ENCODE peak calls at places on chromosomes 7 and 10, in six cellular contexts. U, J, L, Z, Q and P are unnamed samples.
A peak's percentile ranks its signal among the peaks of the same experiment; 100 is the strongest.

GRCh38 chr7:141300816-141301215 is 227.0 kb downstream of the TMEM178B start:
- DNase-seq in U (no peak), J (no peak), L (no peak), Z (no peak), Q (no peak), P (no peak)

GRCh38 chr10:62850646-62851045 is 34.5 kb upstream of the EGR2 start:
- DNase-seq in U (no peak), J (no peak), L (no peak), Z (no peak), Q (no peak), P (no peak)

GRCh38 chr10:103232772-103233488 is 12.8 kb upstream of the RPEL1 start:
- DNase-seq in U (no peak), J (no peak), L (no peak), Z (peak; percentile 88), Q (no peak), P (no peak)

GRCh38 chr10:50421026-50421719 is 169.9 kb upstream of the ASAH2 start:
- DNase-seq in U (peak; percentile 72), J (peak; percentile 44), L (peak; percentile 48), Z (peak; percentile 55), Q (no peak), P (no peak)

GRCh38 chr7:78018541-78019456 is 220.2 kb downstream of the PHTF2 start:
- DNase-seq in U (no peak), J (peak; percentile 52), L (no peak), Z (no peak), Q (no peak), P (no peak)

GRCh38 chr7:44986218-44987053 is 7.6 kb upstream of the MYO1G start:
- DNase-seq in U (peak; percentile 84), J (peak; percentile 98), L (peak; percentile 85), Z (no peak), Q (peak; percentile 83), P (peak; percentile 100)

GRCh38 chr10:132539431-132539839 is 1.8 kb downstream of the INPP5A start:
- DNase-seq in U (no peak), J (no peak), L (no peak), Z (no peak), Q (no peak), P (no peak)

GRCh38 chr7:19405546-19405945 is 260.3 kb upstream of the FERD3L start:
- DNase-seq in U (no peak), J (no peak), L (no peak), Z (no peak), Q (no peak), P (no peak)

GRCh38 chr10:26556756-26557640 is 118.9 kb downstream of the APBB1IP start:
- DNase-seq in U (no peak), J (peak; percentile 61), L (peak; percentile 24), Z (peak; percentile 34), Q (no peak), P (peak; percentile 57)

GRCh38 chr10:129961274-129961839 is 2.7 kb downstream of the EBF3 start:
- DNase-seq in U (no peak), J (no peak), L (no peak), Z (no peak), Q (no peak), P (no peak)

GRCh38 chr7:123755345-123755744 is 6.5 kb upstream of the WASL start:
- DNase-seq in U (no peak), J (no peak), L (no peak), Z (no peak), Q (no peak), P (no peak)

GRCh38 chr10:58782876-58783859 is 270.5 kb downstream of the BICC1 start:
- DNase-seq in U (no peak), J (no peak), L (no peak), Z (no peak), Q (no peak), P (no peak)

GRCh38 chr10:4315529-4315928 is 510.5 kb upstream of the AKR1E2 start:
- DNase-seq in U (no peak), J (no peak), L (no peak), Z (no peak), Q (no peak), P (no peak)

GRCh38 chr7:151429555-151430331 is 10.2 kb downstream of the CRYGN start:
- DNase-seq in U (peak; percentile 17), J (no peak), L (no peak), Z (no peak), Q (no peak), P (no peak)

GRCh38 chr7:71787513-71787912 is 624.6 kb downstream of the CALN1 start:
- DNase-seq in U (no peak), J (no peak), L (no peak), Z (no peak), Q (no peak), P (no peak)

GRCh38 chr10:44264244-44264643 is 120.7 kb downstream of the CXCL12 start:
- DNase-seq in U (peak; percentile 35), J (no peak), L (no peak), Z (no peak), Q (no peak), P (no peak)

GRCh38 chr7:17133977-17134376 is 164.5 kb upstream of the AHR start:
- DNase-seq in U (no peak), J (no peak), L (no peak), Z (no peak), Q (no peak), P (no peak)

GRCh38 chr7:96034940-96035727 is 262.8 kb downstream of the DYNC1I1 start:
- DNase-seq in U (no peak), J (no peak), L (no peak), Z (no peak), Q (no peak), P (no peak)

GRCh38 chr7:90629306-90629918 is 33.3 kb downstream of the CDK14 start:
- DNase-seq in U (peak; percentile 45), J (peak; percentile 68), L (no peak), Z (peak; percentile 46), Q (no peak), P (peak; percentile 50)

GRCh38 chr7:3916146-3916545 is 615.1 kb downstream of the SDK1 start:
- DNase-seq in U (no peak), J (no peak), L (no peak), Z (peak; percentile 40), Q (no peak), P (no peak)

GRCh38 chr7:73507556-73507955 is 14.5 kb downstream of the BAZ1B start:
- DNase-seq in U (no peak), J (no peak), L (no peak), Z (no peak), Q (no peak), P (no peak)

GRCh38 chr7:150356265-150356897 is 12.2 kb upstream of the REPIN1 start:
- DNase-seq in U (no peak), J (peak; percentile 77), L (peak; percentile 69), Z (peak; percentile 49), Q (no peak), P (no peak)

GRCh38 chr7:7428806-7429205 is 106.9 kb downstream of the COL28A1 start:
- DNase-seq in U (no peak), J (no peak), L (no peak), Z (no peak), Q (no peak), P (no peak)

GRCh38 chr7:347001-347590 is 57.1 kb downstream of the FOXL3 start:
- DNase-seq in U (no peak), J (no peak), L (no peak), Z (no peak), Q (no peak), P (no peak)

GRCh38 chr10:101297901-101298451 is 56.0 kb upstream of the BTRC start:
- DNase-seq in U (no peak), J (peak; percentile 61), L (peak; percentile 68), Z (no peak), Q (peak; percentile 74), P (peak; percentile 51)

GRCh38 chr7:94391716-94392390 is 2.8 kb upstream of the COL1A2 start:
- DNase-seq in U (no peak), J (peak; percentile 36), L (no peak), Z (no peak), Q (no peak), P (no peak)

GRCh38 chr7:123666492-123666891 is 10.8 kb downstream of the LMOD2 start:
- DNase-seq in U (no peak), J (peak; percentile 30), L (no peak), Z (no peak), Q (no peak), P (no peak)

GRCh38 chr10:18404530-18404929 is 246.9 kb downstream of the NSUN6 start:
- DNase-seq in U (no peak), J (no peak), L (no peak), Z (no peak), Q (no peak), P (no peak)

GRCh38 chr7:6637544-6638229 is 569 bp downstream of the ZNF316 start:
- DNase-seq in U (no peak), J (peak; percentile 98), L (peak; percentile 94), Z (peak; percentile 39), Q (no peak), P (no peak)

DNA sequence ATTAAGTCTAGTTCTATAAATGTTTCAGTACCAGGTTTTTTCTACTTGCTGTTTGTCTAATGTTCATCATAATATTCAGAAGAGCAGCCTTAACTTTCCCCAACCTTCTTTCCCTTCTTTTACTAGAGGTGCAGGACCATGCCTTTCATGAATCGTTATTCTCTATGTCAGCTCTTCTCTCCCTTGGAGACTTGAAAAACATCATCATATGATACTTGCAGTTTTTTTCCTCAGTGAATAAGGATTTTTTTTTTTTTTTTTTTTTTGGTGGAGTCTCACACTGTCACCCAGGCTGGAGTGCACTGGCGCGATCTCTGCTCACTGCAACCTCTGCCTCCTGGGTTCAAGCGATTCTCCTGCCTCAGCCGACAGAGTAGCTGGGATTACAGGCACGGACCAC is 30.1 kb downstream of the SMNDC1 start:
- DNase-seq in U (no peak), J (no peak), L (no peak), Z (no peak), Q (no peak), P (no peak)
- H3K27ac ChIP-seq in U (no peak overlapping the region), J (no peak overlapping the region), L (no peak overlapping the region), Z (no peak overlapping the region), Q (no peak overlapping the region), P (no peak overlapping the region)

DNA sequence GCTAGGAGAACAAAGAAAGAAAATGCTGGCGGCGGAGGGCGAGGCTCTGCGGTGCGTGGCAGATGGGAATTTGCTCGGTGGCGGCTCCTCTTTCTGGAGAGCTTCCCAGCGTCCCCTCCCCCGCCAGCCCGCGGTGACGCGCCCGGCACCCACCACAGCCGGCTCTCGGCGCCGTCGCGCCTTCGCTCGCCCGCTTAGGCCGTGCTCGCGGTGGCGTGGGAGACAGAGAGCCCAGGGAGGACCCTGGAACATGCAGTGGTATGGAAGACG is 609 bp upstream of the CSGALNACT2 start:
- DNase-seq in U (no peak), J (peak; percentile 85), L (peak; percentile 61), Z (peak; percentile 18), Q (no peak), P (peak; percentile 17)
- TF ChIP-seq GABPA in U (no peak), J (no peak), L (no peak), Z (no peak), Q (no peak), P (no peak)

GRCh38 chr10:99779335-99779734 is 3.1 kb upstream of the ABCC2 start:
- DNase-seq in U (no peak), J (no peak), L (no peak), Z (peak; percentile 76), Q (no peak), P (peak; percentile 41)
- H3K4me3 ChIP-seq in U (no peak overlapping the region), J (peak overlapping the region; percentile 23), L (no peak overlapping the region), Z (peak overlapping the region; percentile 10), Q (no peak overlapping the region), P (no peak overlapping the region)

DNA sequence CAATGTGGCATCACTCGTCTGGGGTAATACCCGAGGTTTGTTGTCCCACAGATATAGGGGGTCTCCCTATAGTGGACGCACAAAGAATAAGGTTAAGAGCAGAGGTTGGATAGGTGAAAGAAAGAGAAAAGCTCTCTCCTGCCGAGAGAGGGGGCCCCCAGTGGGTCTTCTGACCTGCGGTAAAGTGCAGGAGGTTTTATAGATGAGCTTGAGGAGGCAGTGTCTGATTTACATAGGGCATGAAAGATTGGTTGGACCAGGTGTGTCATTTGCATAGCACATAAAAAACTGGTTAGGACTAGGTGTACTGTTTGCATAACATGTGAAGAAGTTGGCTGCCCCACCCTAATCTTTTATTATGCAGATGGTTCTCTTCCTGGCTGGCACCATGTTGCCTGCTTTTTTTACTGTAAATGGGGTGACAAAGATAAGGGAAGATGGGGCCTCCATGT is 11.8 kb downstream of the CYP3A43 start:
- DNase-seq in U (no peak), J (no peak), L (no peak), Z (no peak), Q (no peak), P (no peak)
- H3K27ac ChIP-seq in U (no peak overlapping the region), J (no peak overlapping the region), L (no peak overlapping the region), Z (no peak overlapping the region), Q (peak overlapping the region; percentile 45), P (no peak overlapping the region)